ENCODE peak calls at places on chromosome 10, in five cellular contexts. F, N, D, T and Q are unnamed samples.

GRCh38 chr10:122864901-122865300 is 14.5 kb downstream of the FAM24B start:
- DNase-seq in F (no peak), N (no peak), D (peak; percentile 40), T (no peak), Q (no peak)

GRCh38 chr10:42988517-42989395 is 88.1 kb upstream of the RET start:
- DNase-seq in F (peak; percentile 19), N (no peak), D (no peak), T (no peak), Q (no peak)

GRCh38 chr10:33377658-33378025 is 43.2 kb upstream of the NRP1 start:
- DNase-seq in F (no peak), N (no peak), D (no peak), T (no peak), Q (no peak)

GRCh38 chr10:22345301-22346086 is at the start of gene SPAG6:
- DNase-seq in F (peak; percentile 72), N (no peak), D (no peak), T (peak; percentile 23), Q (no peak)

GRCh38 chr10:118272090-118272775 is 69.9 kb downstream of the FAM204A start:
- DNase-seq in F (no peak), N (no peak), D (no peak), T (no peak), Q (no peak)

GRCh38 chr10:18340496-18341051 is 200.3 kb downstream of the CACNB2 start:
- DNase-seq in F (no peak), N (no peak), D (no peak), T (no peak), Q (no peak)

GRCh38 chr10:31838065-31838464 is 90.6 kb downstream of the ARHGAP12 start:
- DNase-seq in F (no peak), N (no peak), D (no peak), T (no peak), Q (no peak)

GRCh38 chr10:76115471-76116155 is 684.2 kb downstream of the LRMDA start:
- DNase-seq in F (no peak), N (no peak), D (no peak), T (no peak), Q (no peak)

GRCh38 chr10:70985824-70986336 is 97.5 kb upstream of the PCBD1 start:
- DNase-seq in F (no peak), N (no peak), D (no peak), T (no peak), Q (no peak)

GRCh38 chr10:131857156-131858117 is 43.4 kb upstream of the PPP2R2D start:
- DNase-seq in F (no peak), N (no peak), D (no peak), T (no peak), Q (no peak)

GRCh38 chr10:127418536-127419168 is 130.5 kb upstream of the NPS start:
- DNase-seq in F (no peak), N (no peak), D (no peak), T (peak; percentile 87), Q (no peak)

GRCh38 chr10:104809288-104810090 is 168.4 kb downstream of the SORCS3 start:
- DNase-seq in F (no peak), N (no peak), D (no peak), T (no peak), Q (peak; percentile 54)

GRCh38 chr10:75617485-75618155 is 186.2 kb downstream of the LRMDA start:
- DNase-seq in F (no peak), N (no peak), D (no peak), T (no peak), Q (no peak)

GRCh38 chr10:2861632-2862210 is 205.6 kb upstream of the PFKP start:
- DNase-seq in F (no peak), N (no peak), D (no peak), T (no peak), Q (no peak)

GRCh38 chr10:120205368-120206018 is 251.5 kb upstream of the PLPP4 start:
- DNase-seq in F (no peak), N (no peak), D (no peak), T (no peak), Q (no peak)

GRCh38 chr10:72164617-72165016 is 51.2 kb upstream of the ANAPC16 start:
- DNase-seq in F (no peak), N (no peak), D (no peak), T (no peak), Q (no peak)

GRCh38 chr10:17453377-17454091 is 861 bp downstream of the ST8SIA6 start:
- DNase-seq in F (peak; percentile 43), N (no peak), D (peak; percentile 37), T (peak; percentile 31), Q (peak; percentile 47)

GRCh38 chr10:132571565-132572544 is 34.3 kb downstream of the INPP5A start:
- DNase-seq in F (peak; percentile 76), N (no peak), D (peak; percentile 74), T (no peak), Q (peak; percentile 80)

GRCh38 chr10:21315321-21316220 is 209.9 kb downstream of the SKIDA1 start:
- DNase-seq in F (no peak), N (no peak), D (peak; percentile 91), T (peak; percentile 84), Q (peak; percentile 57)

GRCh38 chr10:70557876-70558275 is 44.7 kb downstream of the PRF1 start:
- DNase-seq in F (no peak), N (no peak), D (no peak), T (no peak), Q (no peak)

GRCh38 chr10:64619068-64619467 is 1097.9 kb downstream of the REEP3 start:
- DNase-seq in F (no peak), N (no peak), D (no peak), T (no peak), Q (no peak)

GRCh38 chr10:117136391-117136975 is 1.6 kb downstream of the VAX1 start:
- DNase-seq in F (no peak), N (no peak), D (no peak), T (no peak), Q (no peak)

GRCh38 chr10:60569681-60570080 is 180.0 kb upstream of the ANK3 start:
- DNase-seq in F (no peak), N (no peak), D (no peak), T (no peak), Q (no peak)

GRCh38 chr10:32327364-32327691 is 19.6 kb downstream of the EPC1 start:
- DNase-seq in F (no peak), N (no peak), D (no peak), T (no peak), Q (no peak)

GRCh38 chr10:132920101-132920925 is 22.1 kb downstream of the CFAP46 start:
- DNase-seq in F (no peak), N (no peak), D (no peak), T (no peak), Q (no peak)

GRCh38 chr10:14296081-14296709 is 34.5 kb downstream of the FRMD4A start:
- DNase-seq in F (no peak), N (no peak), D (no peak), T (no peak), Q (no peak)

GRCh38 chr10:98878418-98878817 is 357.2 kb downstream of the HPSE2 start:
- DNase-seq in F (no peak), N (no peak), D (no peak), T (no peak), Q (no peak)

GRCh38 chr10:31582365-31583052 is 263.5 kb downstream of the ZEB1 start:
- DNase-seq in F (no peak), N (no peak), D (peak; percentile 66), T (no peak), Q (peak; percentile 64)

GRCh38 chr10:91242940-91243339 is 22.5 kb downstream of the PCGF5 start:
- DNase-seq in F (no peak), N (no peak), D (no peak), T (no peak), Q (no peak)

GRCh38 chr10:13163859-13164258 is 2.5 kb downstream of the MCM10 start:
- DNase-seq in F (no peak), N (no peak), D (no peak), T (no peak), Q (no peak)

GRCh38 chr10:31362023-31362641 is 43.1 kb downstream of the ZEB1 start:
- DNase-seq in F (no peak), N (no peak), D (no peak), T (no peak), Q (no peak)

GRCh38 chr10:96309631-96310358 is 5.6 kb downstream of the DNTT start:
- DNase-seq in F (no peak), N (no peak), D (no peak), T (no peak), Q (no peak)

GRCh38 chr10:77279207-77279606 is 358.4 kb downstream of the KCNMA1 start:
- DNase-seq in F (peak; percentile 2), N (no peak), D (no peak), T (no peak), Q (no peak)

GRCh38 chr10:48464871-48465736 is 139.8 kb downstream of the ARHGAP22 start:
- DNase-seq in F (no peak), N (no peak), D (no peak), T (peak; percentile 48), Q (no peak)